ENCODE peak calls at places on chromosomes 12 and 14, in ten cellular contexts. I is NT2/D1, D is WERI-Rb-1, N is tibial artery, X is left lung, M is A673, V is stomach, R is right cardiac atrium, E is kidney epithelial cell, C is psoas muscle. F is an unnamed sample.
A peak's percentile ranks its signal among the peaks of the same experiment; 100 is the strongest.

GRCh38 chr14:54730156-54730961 is 163.4 kb downstream of the SAMD4A start:
- DNase-seq in D (no peak), V (no peak), X (no peak), R (no peak), N (no peak), M (no peak), I (no peak), E (no peak), C (no peak), F (no peak)

GRCh38 chr14:67934087-67934486 is 114.5 kb downstream of the RAD51B start:
- DNase-seq in V (no peak), X (no peak), E (peak; percentile 61), M (peak; percentile 94), I (peak; percentile 78), C (no peak), D (peak; percentile 43), R (no peak), N (no peak), F (peak; percentile 94)

GRCh38 chr12:71046215-71046614 is 111.6 kb downstream of the TSPAN8 start:
- DNase-seq in V (no peak), N (no peak), D (no peak), I (no peak), C (no peak), M (no peak), X (no peak), R (no peak), E (no peak), F (no peak)

GRCh38 chr14:57302883-57303282 is 34.1 kb downstream of the AP5M1 start:
- DNase-seq in D (no peak), X (no peak), C (no peak), M (no peak), V (no peak), E (no peak), R (no peak), N (no peak), I (no peak), F (no peak)

GRCh38 chr12:16012086-16012485 is 101.0 kb downstream of the DERA start:
- DNase-seq in E (no peak), N (no peak), V (peak; percentile 45), D (peak; percentile 65), R (peak; percentile 82), C (peak; percentile 30), I (no peak), X (peak; percentile 47), M (peak; percentile 63), F (no peak)

GRCh38 chr12:124032265-124032886 is 59.4 kb downstream of the ZNF664 start:
- DNase-seq in C (no peak), D (peak; percentile 56), N (no peak), R (no peak), V (peak; percentile 38), E (no peak), M (peak; percentile 73), I (peak; percentile 39), X (no peak), F (peak; percentile 62)

GRCh38 chr12:26636710-26637328 is 196.2 kb downstream of the ITPR2 start:
- DNase-seq in D (no peak), R (no peak), X (peak; percentile 37), M (no peak), I (no peak), E (no peak), C (no peak), N (no peak), V (no peak), F (no peak)

GRCh38 chr12:71431991-71432390 is 7.6 kb upstream of the LGR5 start:
- DNase-seq in N (no peak), M (no peak), D (no peak), I (no peak), V (no peak), R (no peak), E (no peak), C (no peak), X (no peak), F (no peak)

GRCh38 chr14:70188292-70188607 is 501 bp downstream of the SLC8A3 start:
- DNase-seq in N (no peak), D (no peak), I (no peak), M (no peak), X (no peak), V (no peak), C (peak; percentile 32), R (no peak), E (no peak), F (no peak)

GRCh38 chr14:70188608-70189540 is at the start of gene SLC8A3:
- DNase-seq in R (peak; percentile 49), D (peak; percentile 57), M (peak; percentile 63), C (peak; percentile 59), X (no peak), N (no peak), V (peak; percentile 26), I (no peak), E (peak; percentile 14), F (peak; percentile 40)

GRCh38 chr14:70190156-70190555 is 1.4 kb upstream of the SLC8A3 start:
- DNase-seq in N (no peak), R (no peak), C (no peak), V (no peak), D (no peak), X (no peak), I (no peak), M (no peak), E (no peak), F (no peak)

GRCh38 chr14:70186826-70187483 is 1.8 kb downstream of the SLC8A3 start:
- DNase-seq in V (no peak), I (no peak), R (peak; percentile 45), M (peak; percentile 11), N (no peak), X (no peak), C (peak; percentile 80), E (no peak), D (peak; percentile 21), F (no peak)

DNA sequence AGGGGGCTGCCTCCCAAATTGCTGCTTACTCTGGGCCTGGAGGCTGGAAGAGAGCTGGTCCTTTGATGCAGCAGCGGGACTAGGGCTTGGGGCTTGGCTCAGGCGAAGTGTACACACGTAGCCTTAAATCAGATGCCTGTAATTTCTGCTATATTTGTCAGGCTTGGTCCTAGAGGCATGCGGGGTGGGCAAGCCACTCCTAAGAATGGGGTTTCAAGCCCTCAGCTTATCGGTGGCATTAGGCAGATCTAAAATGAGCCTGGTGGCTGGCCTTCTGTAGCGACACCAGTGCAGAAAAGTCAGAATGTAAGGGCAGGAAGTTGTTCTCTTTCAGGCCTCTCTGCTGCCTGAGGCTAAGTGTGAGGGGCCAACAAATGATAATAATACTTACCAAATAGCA is 927 bp upstream of the SLC8A3 start:
- DNase-seq in N (no peak), E (no peak), R (no peak), D (no peak), I (no peak), V (no peak), C (no peak), M (no peak), X (no peak), F (no peak)
- H3K27me3 ChIP-seq in N (peaks cover 46% of the 10 kb centered on the region), E (peaks cover 15% of the 10 kb centered on the region), R (peaks cover 3% of the 10 kb centered on the region), D (peaks cover 61% of the 10 kb centered on the region), I (peaks cover 56% of the 10 kb centered on the region), V (peaks cover 45% of the 10 kb centered on the region), C (no peaks in the 10 kb centered on the region), M (peaks cover 76% of the 10 kb centered on the region), X (peaks cover 74% of the 10 kb centered on the region), F (peaks cover 38% of the 10 kb centered on the region)

GRCh38 chr12:53963434-53964314 is 9.0 kb downstream of the HOXC12 start:
- DNase-seq in D (no peak), R (no peak), V (no peak), X (no peak), N (peak; percentile 60), E (no peak), I (no peak), C (no peak), M (no peak), F (no peak)

GRCh38 chr12:53963005-53963404 is 8.3 kb downstream of the HOXC12 start:
- DNase-seq in C (no peak), N (no peak), V (no peak), M (no peak), I (no peak), R (no peak), D (no peak), E (no peak), X (no peak), F (no peak)

GRCh38 chr12:53966070-53966384 is 6.9 kb upstream of the HOXC11 start:
- DNase-seq in E (no peak), R (no peak), V (no peak), X (no peak), M (no peak), I (peak; percentile 44), N (no peak), D (no peak), C (no peak), F (no peak)

GRCh38 chr12:53965251-53966069 is 7.5 kb upstream of the HOXC11 start:
- DNase-seq in R (no peak), X (no peak), N (peak; percentile 88), D (no peak), M (no peak), V (no peak), C (no peak), E (no peak), I (no peak), F (no peak)

DNA sequence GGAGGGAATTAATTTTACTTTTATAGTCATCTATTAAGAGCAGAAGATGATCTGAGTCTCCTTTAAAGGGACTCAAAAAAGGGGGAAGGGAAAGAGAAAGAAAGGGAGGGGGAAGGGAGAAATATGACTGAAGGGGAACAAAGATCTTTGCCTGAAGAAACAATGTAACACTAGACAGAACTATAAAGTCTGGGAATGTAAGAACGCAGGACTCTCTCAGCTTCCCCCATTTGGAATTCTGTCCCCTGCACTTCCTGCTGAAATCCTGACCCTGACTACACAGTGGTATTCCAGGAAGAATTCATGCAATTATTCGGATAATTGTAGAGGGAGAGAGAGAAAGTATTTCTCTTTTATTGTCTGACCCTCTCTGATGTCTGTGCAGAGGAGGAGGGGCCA is 8.6 kb upstream of the HOXC11 start:
- DNase-seq in R (no peak), C (no peak), V (no peak), I (no peak), X (no peak), M (no peak), E (no peak), D (no peak), N (no peak), F (no peak)
- H3K27me3 ChIP-seq in R (peaks cover 2% of the 10 kb centered on the region), C (peaks cover 89% of the 10 kb centered on the region), V (peaks cover 100% of the 10 kb centered on the region), I (peaks cover 100% of the 10 kb centered on the region), X (peaks cover 100% of the 10 kb centered on the region), M (no peaks in the 10 kb centered on the region), E (peaks cover 93% of the 10 kb centered on the region), D (no peaks in the 10 kb centered on the region), N (no peaks in the 10 kb centered on the region), F (no peaks in the 10 kb centered on the region)

DNA sequence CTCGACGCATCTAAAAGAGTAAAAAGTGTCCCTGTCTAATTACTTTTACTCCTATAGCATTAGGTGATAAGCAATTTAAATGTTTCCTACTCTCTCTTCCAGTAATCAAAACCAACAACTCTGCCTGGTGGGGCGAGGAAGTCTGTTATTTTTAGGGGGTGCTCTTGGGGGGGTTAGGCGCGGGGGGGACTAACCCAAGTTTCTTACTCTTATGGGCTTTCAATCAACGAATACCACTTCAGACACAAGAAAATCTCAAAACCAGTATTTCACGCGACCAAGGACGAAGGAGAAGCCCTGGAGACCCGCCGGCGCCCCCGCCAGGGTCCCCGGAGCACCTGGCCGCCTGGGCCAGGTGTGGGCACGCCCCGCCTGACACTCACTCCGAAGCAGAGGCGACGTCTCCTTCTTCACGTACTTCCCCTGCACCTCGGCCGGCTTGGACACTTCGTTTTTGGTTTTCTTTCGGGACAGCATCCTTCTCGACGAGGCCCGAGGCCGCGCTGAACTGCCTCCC is 557 bp downstream of the SAV1 start:
- DNase-seq in I (no peak), X (peak; percentile 50), D (peak; percentile 41), V (peak; percentile 48), M (no peak), R (no peak), E (no peak), C (no peak), N (peak; percentile 67), F (no peak)
- H3K27me3 ChIP-seq in I (no peaks in the 10 kb centered on the region), X (peaks cover 3% of the 10 kb centered on the region), D (no peaks in the 10 kb centered on the region), V (no peaks in the 10 kb centered on the region), M (no peaks in the 10 kb centered on the region), R (no peaks in the 10 kb centered on the region), E (no peaks in the 10 kb centered on the region), C (no peaks in the 10 kb centered on the region), N (no peaks in the 10 kb centered on the region), F (no peaks in the 10 kb centered on the region)

DNA sequence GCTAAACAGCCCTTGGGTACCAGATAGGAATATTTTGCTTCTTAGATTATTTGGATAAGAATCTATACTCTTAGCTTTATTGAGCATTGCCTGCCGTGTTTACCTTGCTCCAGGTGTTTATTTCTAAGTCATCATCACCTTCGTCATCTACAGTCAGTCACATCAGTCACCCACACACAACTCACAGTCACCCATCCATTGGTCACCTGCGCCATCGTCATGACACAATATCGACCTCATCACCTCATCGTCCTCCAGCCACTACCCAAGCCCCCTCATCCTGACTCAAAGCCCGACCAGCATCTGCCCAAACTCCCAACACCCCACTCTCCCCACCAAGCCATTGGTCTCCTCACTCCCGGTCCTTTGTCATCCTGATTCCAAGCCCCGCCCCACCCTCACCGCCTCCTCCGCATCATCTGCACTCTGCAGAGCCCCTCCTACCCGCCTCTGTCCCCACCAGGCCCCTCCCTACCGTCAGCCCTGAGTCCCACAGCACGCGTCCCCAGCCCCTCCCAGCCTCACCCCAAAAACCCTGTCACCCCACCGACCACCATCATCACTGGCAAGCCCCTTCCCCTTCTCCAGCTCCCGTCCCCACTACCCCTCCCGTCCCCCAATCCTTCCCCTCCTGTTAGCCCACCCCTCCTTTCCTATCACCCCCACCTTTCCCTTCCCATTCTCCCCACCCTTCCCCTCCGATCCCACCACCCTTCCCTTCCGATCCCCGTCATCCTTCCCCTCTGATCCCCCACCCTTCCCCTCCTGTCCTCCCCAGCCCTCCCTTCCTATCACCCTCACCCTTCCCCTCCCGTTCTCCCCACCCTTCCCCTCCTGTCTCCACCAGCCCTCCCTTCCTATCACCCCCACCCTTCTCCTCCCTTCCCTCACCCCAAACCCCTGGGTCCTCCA is 9.8 kb downstream of the DLK1 start:
- DNase-seq in M (no peak), X (peak; percentile 23), R (no peak), I (no peak), D (no peak), E (no peak), C (no peak), N (peak; percentile 50), V (no peak), F (peak; percentile 17)
- H3K27me3 ChIP-seq in M (no peaks in the 10 kb centered on the region), X (peaks cover 22% of the 10 kb centered on the region), R (no peaks in the 10 kb centered on the region), I (no peaks in the 10 kb centered on the region), D (no peaks in the 10 kb centered on the region), E (peaks cover 18% of the 10 kb centered on the region), C (peaks cover 26% of the 10 kb centered on the region), N (peaks cover 7% of the 10 kb centered on the region), V (no peaks in the 10 kb centered on the region), F (no peaks in the 10 kb centered on the region)

F was measured in HAP-1.